ENCODE peak calls at places on chromosomes 11 and 22, in nine cellular contexts. N is stimulated activated CD4-positive, alpha-beta T cell treated with anti-CD3 and anti-CD28 coated beads, Interleukin-12 subunit alpha, Interleukin-12 subunit beta, amount 100 ng/mL, for 24 hours; P is cerebellar cortex; H is GM04504; O is DMS79; X is kidney glomerular epithelial cell; D is activated effector memory CD4-positive, alpha-beta T cell treated with anti-CD3 and anti-CD28 coated beads, Interleukin-2, amount 50 U/mL, for 16 hours; I is upper lobe of right lung; A is iris pigment epithelial cell. M is an unnamed sample.

GRCh38 chr11:77710358-77710757 is 72.8 kb upstream of the CLNS1A start:
- DNase-seq in N (no peak), X (peak; percentile 45), O (no peak), D (no peak), I (no peak), P (no peak), H (no peak), A (peak; percentile 66), M (no peak)

GRCh38 chr11:94934362-94934761 is 39.0 kb downstream of the CWC15 start:
- DNase-seq in N (no peak), O (peak; percentile 8), D (no peak), X (peak; percentile 14), H (no peak), A (peak; percentile 79), P (peak; percentile 73), I (no peak), M (no peak)

GRCh38 chr11:14519692-14520085 is 497 bp downstream of the PSMA1 start:
- DNase-seq in H (no peak), O (no peak), I (no peak), A (peak; percentile 43), D (no peak), P (no peak), X (no peak), N (peak; percentile 8), M (no peak)

GRCh38 chr11:47788181-47788580 is 21.0 kb upstream of the FNBP4 start:
- DNase-seq in A (no peak), P (no peak), O (no peak), H (no peak), N (no peak), D (no peak), I (no peak), X (no peak), M (no peak)

GRCh38 chr11:71450507-71450906 is 2.3 kb upstream of the DHCR7 start:
- DNase-seq in A (no peak), I (no peak), D (no peak), N (no peak), X (no peak), H (no peak), P (no peak), O (no peak), M (no peak)

GRCh38 chr22:17728786-17729185 is 45.5 kb downstream of the BID start:
- DNase-seq in N (no peak), D (no peak), O (no peak), X (no peak), P (no peak), H (no peak), I (no peak), A (no peak), M (no peak)

GRCh38 chr11:117290809-117291396 is at the start of gene BACE1-AS:
- DNase-seq in O (no peak), H (no peak), I (no peak), A (no peak), P (peak; percentile 52), N (no peak), D (no peak), X (no peak), M (no peak)

GRCh38 chr11:61963282-61964057 is 4.0 kb downstream of the FTH1 start:
- DNase-seq in P (no peak), D (peak; percentile 36), O (no peak), I (peak; percentile 62), A (peak; percentile 69), X (no peak), H (no peak), N (no peak), M (no peak)

GRCh38 chr11:43810929-43811596 is 69.6 kb upstream of the ALKBH3 start:
- DNase-seq in P (peak; percentile 58), I (no peak), A (no peak), H (no peak), N (no peak), X (no peak), O (no peak), D (no peak), M (no peak)

GRCh38 chr11:127627629-127628462 is 627.3 kb upstream of the KIRREL3 start:
- DNase-seq in D (no peak), A (no peak), O (peak; percentile 81), X (no peak), H (peak; percentile 6), P (no peak), N (no peak), I (no peak), M (no peak)

GRCh38 chr11:128509990-128510389 is 77.4 kb downstream of the ETS1 start:
- DNase-seq in A (peak; percentile 68), O (no peak), X (no peak), P (no peak), I (no peak), D (no peak), N (no peak), H (no peak), M (no peak)

GRCh38 chr22:22030493-22031182 is 48.1 kb upstream of the TOP3B start:
- DNase-seq in N (no peak), O (no peak), X (no peak), P (peak; percentile 5), H (no peak), I (no peak), D (no peak), A (peak; percentile 27), M (no peak)

GRCh38 chr22:24741357-24741756 is 33.2 kb downstream of the PIWIL3 start:
- DNase-seq in H (no peak), N (no peak), D (no peak), A (no peak), O (no peak), P (no peak), I (no peak), X (no peak), M (no peak)

GRCh38 chr11:128686745-128687177 is 7.1 kb upstream of the FLI1 start:
- DNase-seq in X (no peak), I (peak; percentile 80), A (peak; percentile 58), N (peak; percentile 49), O (no peak), P (no peak), H (no peak), D (peak; percentile 85), M (no peak)

M was measured in thoracic aorta.